ENCODE peak calls at places on chromosomes 16 and 17, in four cellular contexts. V, G, I and Y are unnamed samples.

GRCh38 chr17:76735006-76735405 is 2.1 kb downstream of the SRSF2 start:
- DNase-seq in I (no peak), G (no peak), V (no peak), Y (no peak)

GRCh38 chr17:30220414-30220813 is 15.1 kb downstream of the SLC6A4 start:
- DNase-seq in I (no peak), V (no peak), G (no peak), Y (no peak)

GRCh38 chr17:36544049-36544319 is 735 bp upstream of the GGNBP2 start:
- DNase-seq in V (peak), G (no peak), I (no peak), Y (no peak)

GRCh38 chr16:76639685-76640289 is 362.6 kb downstream of the CNTNAP4 start:
- DNase-seq in G (no peak), I (peak), V (peak), Y (peak)

GRCh38 chr17:50348522-50349240 is 2.8 kb downstream of the XYLT2 start:
- DNase-seq in I (no peak), G (no peak), V (no peak), Y (no peak)

GRCh38 chr17:9987779-9988585 is 82.9 kb upstream of the RCVRN start:
- DNase-seq in I (peak), G (no peak), V (peak), Y (peak)

GRCh38 chr16:29968205-29968604 is 5.5 kb upstream of the TAOK2 start:
- DNase-seq in G (no peak), I (no peak), V (no peak), Y (no peak)

GRCh38 chr17:63646492-63646815 is 24.2 kb downstream of the MAP3K3 start:
- DNase-seq in G (no peak), V (no peak), I (no peak), Y (no peak)

GRCh38 chr17:17675925-17676534 is 5.2 kb upstream of the RAI1 start:
- DNase-seq in G (no peak), I (no peak), V (peak), Y (peak)

GRCh38 chr16:27363797-27364196 is 38.2 kb upstream of the IL21R start:
- DNase-seq in V (no peak), G (no peak), I (peak), Y (peak)

DNA sequence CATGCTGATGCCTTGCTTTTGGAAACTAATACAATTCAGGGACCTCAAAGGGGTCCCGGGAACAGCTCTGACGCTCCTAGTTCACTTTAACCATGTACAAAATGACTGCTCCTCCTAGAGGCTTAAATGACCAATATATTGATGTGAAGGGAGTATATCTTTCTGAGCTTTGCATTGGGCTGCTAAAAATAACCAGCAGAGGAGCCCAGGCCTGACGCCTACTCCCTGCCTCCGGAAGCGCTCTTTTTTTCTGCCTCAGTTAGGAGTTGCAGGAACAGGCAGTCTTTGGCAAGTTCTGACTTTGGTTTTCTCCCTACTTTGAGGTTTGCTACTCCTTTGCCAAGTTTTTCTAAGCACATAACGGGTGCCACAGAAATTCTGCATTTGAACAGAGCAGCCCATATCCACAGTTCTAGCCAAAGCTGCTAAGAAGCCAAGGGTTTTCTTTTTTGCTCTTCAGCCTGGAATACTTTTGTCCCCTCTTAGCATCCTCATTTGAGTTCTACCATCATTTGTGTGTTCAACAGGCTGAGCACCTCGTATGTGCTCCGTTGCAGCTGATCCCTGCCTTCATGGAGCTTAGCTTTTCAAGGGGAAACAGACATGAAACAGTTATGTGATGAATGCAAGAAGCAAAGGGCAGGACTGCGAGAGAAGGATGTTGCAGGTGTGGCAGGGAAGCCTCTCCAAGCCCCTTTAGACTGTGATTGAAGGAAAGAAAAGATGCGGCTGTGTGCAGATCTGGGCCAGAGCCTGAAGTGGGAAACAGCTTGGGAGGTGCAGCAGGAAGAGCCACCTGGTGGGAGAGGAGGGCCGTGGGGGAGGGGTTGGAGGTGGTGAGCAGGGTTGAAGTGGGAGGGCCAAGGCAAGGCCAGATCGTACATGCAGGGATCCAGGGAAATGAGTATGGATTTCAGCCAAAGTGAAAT is 2.8 kb upstream of the NAGPA start:
- DNase-seq in I (peak), G (no peak), V (peak), Y (no peak)
- TF ChIP-seq CTCF in I (no peak), G (no peak), V (peak), Y (no peak)

GRCh38 chr16:181668-182021 is 1.4 kb downstream of the HBQ1 start:
- DNase-seq in I (no peak), G (no peak), V (no peak), Y (no peak)
- TF ChIP-seq CTCF in I (no peak), G (no peak), V (no peak), Y (no peak)

DNA sequence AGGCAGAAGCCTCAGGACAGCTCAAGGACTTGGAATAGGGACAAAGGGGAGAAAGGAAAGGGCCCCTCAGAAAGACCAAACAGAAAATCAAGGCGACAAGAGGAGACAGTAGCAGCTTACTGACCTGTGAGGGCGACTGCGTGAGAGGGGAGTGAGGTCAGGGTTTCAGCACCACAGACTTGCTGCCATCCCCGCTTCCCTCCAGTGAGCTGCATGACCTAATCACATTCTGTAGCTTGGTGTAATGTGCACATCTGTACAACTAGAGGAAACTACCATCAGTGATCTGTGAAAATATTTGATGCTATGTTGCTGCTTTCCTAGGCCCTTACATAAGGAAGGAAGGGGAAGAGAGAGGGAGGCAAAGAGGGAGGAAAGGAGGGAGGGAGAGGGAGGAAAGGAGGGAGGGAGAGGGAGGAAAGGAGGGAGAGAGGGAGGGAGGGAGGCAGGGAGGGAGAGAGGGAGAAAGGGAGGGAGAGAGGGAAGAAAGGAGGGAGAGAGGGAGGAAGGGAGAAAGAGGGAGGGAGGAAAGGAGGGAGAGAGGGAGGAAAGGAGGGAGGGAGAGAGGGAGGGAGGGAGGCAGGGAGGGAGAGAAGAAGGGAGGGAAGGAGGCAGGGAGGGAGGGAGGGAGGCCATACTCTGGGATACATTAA is 404.9 kb upstream of the CDH5 start:
- DNase-seq in I (no peak), G (no peak), V (no peak), Y (no peak)
- TF ChIP-seq CTCF in I (no peak), G (no peak), V (no peak), Y (no peak)

GRCh38 chr17:19336938-19337711 is 25.4 kb downstream of the B9D1 start:
- DNase-seq in I (no peak), V (peak), G (no peak), Y (no peak)
- TF ChIP-seq CTCF in I (peak), V (peak), G (no peak), Y (no peak)